ENCODE peak calls at places on chromosomes 7 and 10, in eight cellular contexts. T, J, Z, C, W, L, O and H are unnamed samples.

GRCh38 chr7:32680259-32681173 is 185.2 kb downstream of the AVL9 start:
- DNase-seq in W (no peak), O (peak), C (no peak), J (no peak), T (peak), L (no peak), Z (no peak), H (no peak)

GRCh38 chr10:46327685-46328084 is 40.9 kb downstream of the ANTXRL start:
- DNase-seq in Z (no peak), C (no peak), W (no peak), O (no peak), J (no peak), L (no peak), T (no peak), H (no peak)

GRCh38 chr10:42876945-42877344 is 94.3 kb downstream of the BMS1 start:
- DNase-seq in T (no peak), C (peak), Z (no peak), W (no peak), J (no peak), L (no peak), O (no peak), H (no peak)

GRCh38 chr10:50992356-50992866 is 81.9 kb upstream of the PRKG1 start:
- DNase-seq in W (no peak), T (peak), Z (no peak), O (peak), C (peak), L (no peak), J (no peak), H (no peak)

GRCh38 chr10:92834981-92835380 is 13.3 kb upstream of the EXOC6 start:
- DNase-seq in W (no peak), Z (no peak), C (no peak), L (no peak), T (no peak), O (no peak), J (no peak), H (no peak)

GRCh38 chr7:101673951-101674350 is 44.9 kb upstream of the MYL10 start:
- DNase-seq in T (no peak), J (no peak), L (no peak), C (no peak), Z (no peak), O (no peak), W (no peak), H (no peak)

GRCh38 chr7:5792268-5792667 is 10.8 kb upstream of the RNF216 start:
- DNase-seq in T (no peak), C (no peak), O (no peak), Z (no peak), W (no peak), L (no peak), J (no peak), H (no peak)

GRCh38 chr7:157601530-157601929 is 264.7 kb downstream of the DNAJB6 start:
- DNase-seq in Z (no peak), L (no peak), C (no peak), W (no peak), T (no peak), O (no peak), J (no peak), H (no peak)

GRCh38 chr10:93464826-93465388 is 17.2 kb downstream of the MYOF start:
- DNase-seq in Z (no peak), J (no peak), L (no peak), W (no peak), O (no peak), C (no peak), T (no peak), H (no peak)

GRCh38 chr10:46230615-46231014 is 56.2 kb upstream of the ANTXRL start:
- DNase-seq in T (no peak), O (no peak), J (no peak), W (no peak), L (no peak), Z (no peak), C (no peak), H (no peak)

GRCh38 chr10:71362141-71362540 is 34.6 kb upstream of the CDH23 start:
- DNase-seq in C (no peak), L (no peak), O (no peak), T (no peak), J (no peak), W (no peak), Z (no peak), H (no peak)

GRCh38 chr7:7861211-7861633 is 107.4 kb upstream of the GLCCI1 start:
- DNase-seq in L (no peak), Z (no peak), T (no peak), C (no peak), W (no peak), J (peak), O (peak), H (no peak)

GRCh38 chr10:88379575-88379974 is 203.5 kb downstream of the RNLS start:
- DNase-seq in W (no peak), T (no peak), L (no peak), J (no peak), Z (no peak), O (peak), C (no peak), H (no peak)

GRCh38 chr7:136405931-136406777 is 429.0 kb upstream of the MTPN start:
- DNase-seq in T (peak), C (peak), Z (peak), O (peak), L (peak), W (peak), J (peak), H (peak)

GRCh38 chr7:148464932-148465331 is 125.6 kb upstream of the C7orf33 start:
- DNase-seq in O (no peak), W (no peak), T (no peak), C (no peak), J (no peak), Z (no peak), L (no peak), H (no peak)

DNA sequence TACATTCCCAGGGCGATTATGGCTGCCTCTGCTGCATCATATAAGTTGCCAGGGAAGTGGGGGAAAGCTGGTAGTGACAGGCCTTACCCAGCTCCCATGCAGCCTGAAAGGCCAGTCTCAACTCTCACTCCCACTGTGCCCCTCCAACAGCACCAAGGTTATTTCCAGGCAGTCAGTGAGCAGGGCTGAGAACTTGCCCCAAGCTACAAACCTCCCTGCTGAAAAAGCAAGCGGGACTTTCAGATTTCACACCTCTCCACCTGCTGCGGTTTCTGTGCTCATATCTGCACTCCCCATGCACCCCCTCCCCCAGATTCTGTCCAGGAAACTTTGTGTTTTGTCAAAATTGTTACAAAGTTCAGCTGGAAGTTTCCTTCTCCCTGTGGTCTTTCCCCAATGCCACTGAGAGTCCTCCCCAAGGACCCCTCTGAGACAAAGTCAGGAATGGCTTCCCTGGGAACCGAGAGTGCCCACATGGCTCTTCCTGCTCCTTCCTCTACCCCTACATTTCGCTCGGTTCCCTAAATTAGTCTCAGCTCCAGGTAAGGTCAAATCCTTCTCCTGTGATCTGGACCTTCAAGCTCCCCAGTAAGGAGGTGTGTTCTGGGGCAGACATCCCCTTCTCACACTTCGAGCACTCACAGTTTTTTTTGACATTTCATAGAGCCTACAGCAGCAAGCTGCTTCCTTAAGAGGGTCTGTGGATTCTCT is 25.3 kb upstream of the WNT2 start:
- DNase-seq in O (no peak), W (no peak), L (no peak), T (no peak), J (no peak), C (no peak), Z (no peak), H (no peak)
- TF ChIP-seq CTCF in O (no peak), W (no peak), L (no peak), T (no peak), J (no peak), C (no peak), Z (no peak), H (no peak)

GRCh38 chr7:141754939-141755338 is 9.0 kb upstream of the TAS2R3 start:
- DNase-seq in C (no peak), O (peak), Z (peak), T (peak), L (no peak), J (no peak), W (no peak), H (peak)
- TF ChIP-seq CTCF in C (peak), O (peak), Z (peak), T (peak), L (peak), J (no peak), W (peak), H (peak)

DNA sequence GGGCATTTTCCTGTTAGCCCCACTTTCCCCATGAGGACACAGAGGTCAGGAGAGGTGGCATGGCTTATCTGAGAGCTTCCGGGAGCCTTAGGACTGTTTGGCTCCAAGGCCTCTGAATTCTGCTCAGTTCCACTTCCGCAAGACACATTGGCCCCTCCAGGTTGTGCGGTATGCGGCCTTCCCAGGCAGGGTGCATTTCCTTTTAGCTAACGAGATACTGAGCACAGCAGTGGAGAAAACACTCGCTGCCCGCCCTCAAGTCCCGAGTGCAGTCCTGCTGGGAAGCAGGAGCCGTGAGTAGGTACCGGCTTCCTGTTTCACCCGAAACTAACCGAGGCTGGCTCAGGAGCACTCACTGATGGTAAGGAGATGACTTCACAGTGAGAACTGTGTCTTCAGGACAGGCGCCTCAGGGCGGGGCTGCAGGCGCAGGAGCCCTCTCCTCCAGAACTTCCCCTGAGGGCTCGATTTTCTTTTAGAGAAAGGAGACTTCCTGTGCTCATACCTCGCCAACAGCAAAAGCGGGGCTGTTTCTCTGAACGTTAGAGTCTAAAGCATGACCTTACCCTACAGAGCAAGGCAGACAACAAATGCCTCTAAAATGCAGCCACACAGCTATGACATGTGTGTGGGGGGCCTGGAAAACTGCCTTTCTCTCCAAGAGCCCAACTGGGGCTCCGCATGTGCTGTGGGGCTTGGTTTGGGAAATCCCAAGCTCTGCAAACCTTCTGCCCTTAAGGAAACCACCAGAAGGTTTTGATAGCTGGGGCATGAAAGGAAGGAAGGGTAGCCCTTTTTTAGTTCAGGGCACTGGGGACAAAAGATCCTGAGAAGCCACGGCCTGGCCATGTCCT is 25.9 kb downstream of the RGS10 start:
- DNase-seq in L (no peak), J (no peak), O (no peak), W (no peak), C (no peak), Z (peak), T (no peak), H (peak)
- TF ChIP-seq CTCF in L (no peak), J (no peak), O (no peak), W (no peak), C (no peak), Z (no peak), T (no peak), H (no peak)

GRCh38 chr7:139701908-139702307 is 75.9 kb downstream of the HIPK2 start:
- DNase-seq in O (no peak), J (no peak), Z (no peak), W (no peak), L (no peak), C (no peak), T (no peak), H (no peak)

GRCh38 chr7:139699640-139700504 is 77.9 kb downstream of the HIPK2 start:
- DNase-seq in T (peak), Z (no peak), C (no peak), O (no peak), L (no peak), W (no peak), J (no peak), H (no peak)

GRCh38 chr7:139702313-139702731 is 75.5 kb downstream of the HIPK2 start:
- DNase-seq in Z (no peak), C (peak), O (no peak), J (no peak), L (no peak), W (no peak), T (no peak), H (no peak)

GRCh38 chr7:139698879-139699278 is 78.9 kb downstream of the HIPK2 start:
- DNase-seq in L (no peak), C (no peak), T (no peak), J (no peak), W (no peak), Z (no peak), O (no peak), H (no peak)

GRCh38 chr7:139700505-139701235 is 77.1 kb downstream of the HIPK2 start:
- DNase-seq in O (no peak), J (no peak), C (no peak), Z (no peak), L (no peak), T (no peak), W (no peak), H (no peak)
- TF ChIP-seq CTCF in O (no peak), J (no peak), C (no peak), Z (no peak), L (no peak), T (no peak), W (no peak), H (no peak)

GRCh38 chr7:110637252-110637651 is 453.7 kb upstream of the LRRN3 start:
- DNase-seq in Z (no peak), J (no peak), T (no peak), L (no peak), C (no peak), O (no peak), W (no peak), H (no peak)
- TF ChIP-seq CTCF in Z (no peak), J (no peak), T (no peak), L (no peak), C (no peak), O (no peak), W (no peak), H (no peak)

GRCh38 chr7:29556405-29557195 is 7.0 kb upstream of the PRR15 start:
- DNase-seq in O (no peak), J (no peak), W (no peak), L (no peak), C (no peak), Z (no peak), T (no peak), H (no peak)
- TF ChIP-seq CTCF in O (peak), J (no peak), W (no peak), L (no peak), C (no peak), Z (no peak), T (no peak), H (no peak)

GRCh38 chr7:90629306-90629918 is 33.3 kb downstream of the CDK14 start:
- DNase-seq in W (no peak), J (no peak), O (peak), C (no peak), L (no peak), T (peak), Z (peak), H (peak)
- TF ChIP-seq CTCF in W (peak), J (peak), O (peak), C (peak), L (peak), T (peak), Z (peak), H (peak)